ENCODE peak calls at places on chromosomes 1 and 21, in ten cellular contexts. One of them, this sample, is unnamed.

GRCh38 chr1:3479511-3480368 is 25.3 kb downstream of the ARHGEF16 start:
- DNase-seq in small intestine: no peak
- DNase-seq in esophagus squamous epithelium: no peak
- DNase-seq in fibroblast of lung: no peak
- DNase-seq in AG09309: no peak
- DNase-seq in mesendoderm: no peak
- DNase-seq in mammary epithelial cell: no peak
- DNase-seq in CD8-positive, alpha-beta memory T cell: no peak
- DNase-seq in adipocyte: no peak
- DNase-seq in BE2C: no peak
- DNase-seq in this sample: no peak

GRCh38 chr1:168136709-168137514 is at the start of gene GPR161:
- DNase-seq in small intestine: peak
- DNase-seq in esophagus squamous epithelium: no peak
- DNase-seq in fibroblast of lung: peak
- DNase-seq in AG09309: no peak
- DNase-seq in mesendoderm: peak
- DNase-seq in mammary epithelial cell: peak
- DNase-seq in CD8-positive, alpha-beta memory T cell: no peak
- DNase-seq in adipocyte: peak
- DNase-seq in BE2C: peak
- DNase-seq in this sample: peak

GRCh38 chr1:75469586-75470173 is 141.2 kb downstream of the SLC44A5 start:
- DNase-seq in small intestine: no peak
- DNase-seq in esophagus squamous epithelium: no peak
- DNase-seq in fibroblast of lung: no peak
- DNase-seq in AG09309: no peak
- DNase-seq in mesendoderm: no peak
- DNase-seq in mammary epithelial cell: no peak
- DNase-seq in CD8-positive, alpha-beta memory T cell: no peak
- DNase-seq in adipocyte: no peak
- DNase-seq in BE2C: no peak
- DNase-seq in this sample: no peak

GRCh38 chr1:33147997-33148314 is 33.9 kb downstream of the TRIM62 start:
- DNase-seq in small intestine: no peak
- DNase-seq in esophagus squamous epithelium: no peak
- DNase-seq in fibroblast of lung: peak
- DNase-seq in AG09309: no peak
- DNase-seq in mesendoderm: peak
- DNase-seq in mammary epithelial cell: no peak
- DNase-seq in CD8-positive, alpha-beta memory T cell: no peak
- DNase-seq in adipocyte: peak
- DNase-seq in BE2C: peak
- DNase-seq in this sample: no peak

GRCh38 chr1:150514913-150515327 is 632 bp upstream of the FALEC start:
- DNase-seq in small intestine: no peak
- DNase-seq in esophagus squamous epithelium: no peak
- DNase-seq in fibroblast of lung: no peak
- DNase-seq in AG09309: no peak
- DNase-seq in mesendoderm: no peak
- DNase-seq in mammary epithelial cell: no peak
- DNase-seq in CD8-positive, alpha-beta memory T cell: no peak
- DNase-seq in adipocyte: no peak
- DNase-seq in BE2C: no peak
- DNase-seq in this sample: no peak

GRCh38 chr1:151832318-151832984 is 849 bp upstream of the RORC start:
- DNase-seq in small intestine: peak
- DNase-seq in esophagus squamous epithelium: no peak
- DNase-seq in fibroblast of lung: peak
- DNase-seq in AG09309: peak
- DNase-seq in mesendoderm: no peak
- DNase-seq in mammary epithelial cell: peak
- DNase-seq in CD8-positive, alpha-beta memory T cell: no peak
- DNase-seq in adipocyte: peak
- DNase-seq in BE2C: peak
- DNase-seq in this sample: peak

GRCh38 chr1:230750986-230751625 is 3.9 kb downstream of the CAPN9 start:
- DNase-seq in small intestine: no peak
- DNase-seq in esophagus squamous epithelium: no peak
- DNase-seq in fibroblast of lung: no peak
- DNase-seq in AG09309: no peak
- DNase-seq in mesendoderm: no peak
- DNase-seq in mammary epithelial cell: no peak
- DNase-seq in CD8-positive, alpha-beta memory T cell: no peak
- DNase-seq in adipocyte: no peak
- DNase-seq in BE2C: no peak
- DNase-seq in this sample: no peak

GRCh38 chr1:117828206-117828605 is 101.2 kb downstream of the GDAP2 start:
- DNase-seq in small intestine: no peak
- DNase-seq in esophagus squamous epithelium: no peak
- DNase-seq in fibroblast of lung: peak
- DNase-seq in AG09309: peak
- DNase-seq in mesendoderm: no peak
- DNase-seq in mammary epithelial cell: no peak
- DNase-seq in CD8-positive, alpha-beta memory T cell: no peak
- DNase-seq in adipocyte: peak
- DNase-seq in BE2C: peak
- DNase-seq in this sample: peak

GRCh38 chr1:227169322-227169721 is 149.0 kb downstream of the CDC42BPA start:
- DNase-seq in small intestine: no peak
- DNase-seq in esophagus squamous epithelium: no peak
- DNase-seq in fibroblast of lung: no peak
- DNase-seq in AG09309: no peak
- DNase-seq in mesendoderm: no peak
- DNase-seq in mammary epithelial cell: no peak
- DNase-seq in CD8-positive, alpha-beta memory T cell: no peak
- DNase-seq in adipocyte: no peak
- DNase-seq in BE2C: no peak
- DNase-seq in this sample: no peak

GRCh38 chr21:39153373-39153772 is 29.9 kb downstream of the PSMG1 start:
- DNase-seq in small intestine: no peak
- DNase-seq in esophagus squamous epithelium: no peak
- DNase-seq in fibroblast of lung: no peak
- DNase-seq in AG09309: no peak
- DNase-seq in mesendoderm: peak
- DNase-seq in mammary epithelial cell: no peak
- DNase-seq in CD8-positive, alpha-beta memory T cell: no peak
- DNase-seq in adipocyte: peak
- DNase-seq in BE2C: no peak
- DNase-seq in this sample: peak

GRCh38 chr1:166479052-166479631 is 312.3 kb upstream of the FAM78B start:
- DNase-seq in small intestine: peak
- DNase-seq in esophagus squamous epithelium: no peak
- DNase-seq in fibroblast of lung: peak
- DNase-seq in AG09309: no peak
- DNase-seq in mesendoderm: peak
- DNase-seq in mammary epithelial cell: peak
- DNase-seq in CD8-positive, alpha-beta memory T cell: peak
- DNase-seq in adipocyte: peak
- DNase-seq in BE2C: peak
- DNase-seq in this sample: peak

GRCh38 chr21:36708512-36709029 is 9.7 kb downstream of the SIM2 start:
- DNase-seq in small intestine: no peak
- DNase-seq in esophagus squamous epithelium: no peak
- DNase-seq in fibroblast of lung: no peak
- DNase-seq in AG09309: no peak
- DNase-seq in mesendoderm: no peak
- DNase-seq in mammary epithelial cell: no peak
- DNase-seq in CD8-positive, alpha-beta memory T cell: no peak
- DNase-seq in adipocyte: no peak
- DNase-seq in BE2C: no peak
- DNase-seq in this sample: no peak

DNA sequence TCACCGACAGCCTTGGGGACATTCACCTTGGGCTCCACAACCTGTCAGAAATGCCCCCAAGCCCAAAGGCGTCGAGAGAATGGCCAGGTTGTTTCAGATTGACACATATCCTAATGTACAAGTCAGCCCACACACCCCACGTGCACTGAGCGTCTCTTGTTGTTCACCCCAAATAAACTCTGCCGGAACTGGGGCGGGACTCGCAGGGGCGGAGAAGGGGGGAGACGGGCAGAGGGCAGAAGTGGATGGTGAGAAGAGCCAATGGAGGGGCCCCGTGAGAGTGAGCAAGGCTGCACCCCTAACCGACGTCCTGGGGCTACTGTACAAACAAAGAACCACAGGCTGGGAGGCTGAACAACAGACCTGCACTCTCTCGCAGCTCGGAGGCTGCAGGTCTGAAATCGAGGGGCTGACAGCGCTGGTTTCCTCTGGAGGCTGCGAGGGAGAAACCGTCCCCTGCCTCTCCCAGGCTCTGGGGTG is 8.5 kb upstream of the UMODL1 start:
- DNase-seq in small intestine: peak
- DNase-seq in esophagus squamous epithelium: peak
- DNase-seq in fibroblast of lung: no peak
- DNase-seq in AG09309: no peak
- DNase-seq in mesendoderm: no peak
- DNase-seq in mammary epithelial cell: no peak
- DNase-seq in CD8-positive, alpha-beta memory T cell: peak
- DNase-seq in adipocyte: no peak
- DNase-seq in BE2C: no peak
- DNase-seq in this sample: no peak
- H3K4me3 ChIP-seq in small intestine: no peak
- H3K4me3 ChIP-seq in esophagus squamous epithelium: peak
- H3K4me3 ChIP-seq in fibroblast of lung: no peak
- H3K4me3 ChIP-seq in AG09309: no peak
- H3K4me3 ChIP-seq in mesendoderm: no peak
- H3K4me3 ChIP-seq in mammary epithelial cell: no peak
- H3K4me3 ChIP-seq in CD8-positive, alpha-beta memory T cell: peak
- H3K4me3 ChIP-seq in adipocyte: no peak
- H3K4me3 ChIP-seq in BE2C: no peak
- H3K4me3 ChIP-seq in this sample: no peak

GRCh38 chr1:179175011-179175934 is 54.2 kb downstream of the ABL2 start:
- DNase-seq in small intestine: no peak
- DNase-seq in esophagus squamous epithelium: no peak
- DNase-seq in fibroblast of lung: peak
- DNase-seq in AG09309: peak
- DNase-seq in mesendoderm: peak
- DNase-seq in mammary epithelial cell: peak
- DNase-seq in CD8-positive, alpha-beta memory T cell: no peak
- DNase-seq in adipocyte: peak
- DNase-seq in BE2C: no peak
- DNase-seq in this sample: peak
- H3K4me3 ChIP-seq in small intestine: no peak
- H3K4me3 ChIP-seq in esophagus squamous epithelium: no peak
- H3K4me3 ChIP-seq in fibroblast of lung: no peak
- H3K4me3 ChIP-seq in AG09309: no peak
- H3K4me3 ChIP-seq in mesendoderm: no peak
- H3K4me3 ChIP-seq in mammary epithelial cell: no peak
- H3K4me3 ChIP-seq in CD8-positive, alpha-beta memory T cell: no peak
- H3K4me3 ChIP-seq in adipocyte: peak
- H3K4me3 ChIP-seq in BE2C: no peak
- H3K4me3 ChIP-seq in this sample: no peak

DNA sequence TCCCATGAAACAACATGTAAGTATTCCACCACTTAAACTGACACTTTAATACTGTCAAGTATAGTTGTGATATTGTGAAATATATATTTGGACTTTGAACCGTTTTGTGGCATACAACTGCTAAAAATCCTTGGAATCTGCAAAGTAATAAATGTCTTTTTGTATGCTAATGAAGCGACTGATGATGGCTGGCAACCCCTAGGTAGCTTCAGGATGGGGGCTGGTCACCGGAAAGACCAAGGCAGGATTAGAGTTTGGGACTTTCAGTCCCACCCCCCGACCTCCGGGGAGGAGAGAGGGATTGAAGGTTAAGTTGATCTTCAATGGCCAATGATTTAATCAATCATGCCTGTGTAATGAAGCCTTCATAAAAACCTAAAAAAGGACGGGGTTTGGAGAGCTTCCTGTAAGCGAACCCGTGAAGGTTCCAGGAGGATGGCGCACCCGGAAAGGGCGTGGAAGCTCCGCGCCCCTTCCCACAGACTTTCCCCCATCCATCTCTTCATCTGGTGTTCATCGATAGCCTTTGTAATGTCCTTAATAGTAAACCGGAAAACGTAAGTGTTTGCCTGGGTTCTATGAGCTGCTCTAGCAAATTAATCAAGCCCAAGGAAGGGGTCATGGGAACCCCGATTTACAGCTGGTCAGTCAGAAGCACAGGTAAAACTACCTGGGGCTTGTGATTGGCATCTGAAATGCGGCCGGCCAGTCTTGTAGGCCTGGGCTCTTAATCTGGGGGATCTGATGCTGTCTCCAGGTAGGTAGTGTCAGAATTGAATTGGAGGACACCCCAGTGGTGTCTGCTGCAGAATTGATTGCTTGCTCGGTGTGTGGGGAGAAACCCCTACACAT is 1.8 kb upstream of the ZNF281 start:
- DNase-seq in small intestine: peak
- DNase-seq in esophagus squamous epithelium: no peak
- DNase-seq in fibroblast of lung: no peak
- DNase-seq in AG09309: no peak
- DNase-seq in mesendoderm: peak
- DNase-seq in mammary epithelial cell: no peak
- DNase-seq in CD8-positive, alpha-beta memory T cell: no peak
- DNase-seq in adipocyte: no peak
- DNase-seq in BE2C: no peak
- DNase-seq in this sample: no peak
- H3K4me3 ChIP-seq in small intestine: no peak
- H3K4me3 ChIP-seq in esophagus squamous epithelium: no peak
- H3K4me3 ChIP-seq in fibroblast of lung: no peak
- H3K4me3 ChIP-seq in AG09309: no peak
- H3K4me3 ChIP-seq in mesendoderm: peak
- H3K4me3 ChIP-seq in mammary epithelial cell: no peak
- H3K4me3 ChIP-seq in CD8-positive, alpha-beta memory T cell: no peak
- H3K4me3 ChIP-seq in adipocyte: no peak
- H3K4me3 ChIP-seq in BE2C: no peak
- H3K4me3 ChIP-seq in this sample: peak

GRCh38 chr1:27150641-27151040 is 4.3 kb downstream of the SLC9A1 start:
- DNase-seq in small intestine: no peak
- DNase-seq in esophagus squamous epithelium: no peak
- DNase-seq in fibroblast of lung: no peak
- DNase-seq in AG09309: no peak
- DNase-seq in mesendoderm: no peak
- DNase-seq in mammary epithelial cell: no peak
- DNase-seq in CD8-positive, alpha-beta memory T cell: no peak
- DNase-seq in adipocyte: no peak
- DNase-seq in BE2C: no peak
- DNase-seq in this sample: no peak
- H3K4me3 ChIP-seq in small intestine: no peak
- H3K4me3 ChIP-seq in esophagus squamous epithelium: no peak
- H3K4me3 ChIP-seq in fibroblast of lung: no peak
- H3K4me3 ChIP-seq in AG09309: no peak
- H3K4me3 ChIP-seq in mesendoderm: no peak
- H3K4me3 ChIP-seq in mammary epithelial cell: no peak
- H3K4me3 ChIP-seq in CD8-positive, alpha-beta memory T cell: no peak
- H3K4me3 ChIP-seq in adipocyte: no peak
- H3K4me3 ChIP-seq in BE2C: no peak
- H3K4me3 ChIP-seq in this sample: no peak

GRCh38 chr1:40316595-40317393 is at the start of gene COL9A2:
- DNase-seq in small intestine: peak
- DNase-seq in esophagus squamous epithelium: no peak
- DNase-seq in fibroblast of lung: no peak
- DNase-seq in AG09309: no peak
- DNase-seq in mesendoderm: peak
- DNase-seq in mammary epithelial cell: no peak
- DNase-seq in CD8-positive, alpha-beta memory T cell: peak
- DNase-seq in adipocyte: peak
- DNase-seq in BE2C: peak
- DNase-seq in this sample: peak
- H3K4me3 ChIP-seq in small intestine: no peak
- H3K4me3 ChIP-seq in esophagus squamous epithelium: peak
- H3K4me3 ChIP-seq in fibroblast of lung: peak
- H3K4me3 ChIP-seq in AG09309: peak
- H3K4me3 ChIP-seq in mesendoderm: peak
- H3K4me3 ChIP-seq in mammary epithelial cell: peak
- H3K4me3 ChIP-seq in CD8-positive, alpha-beta memory T cell: peak
- H3K4me3 ChIP-seq in adipocyte: peak
- H3K4me3 ChIP-seq in BE2C: peak
- H3K4me3 ChIP-seq in this sample: peak

GRCh38 chr1:182604835-182605164 is 611 bp upstream of the RGS16 start:
- DNase-seq in small intestine: no peak
- DNase-seq in esophagus squamous epithelium: no peak
- DNase-seq in fibroblast of lung: no peak
- DNase-seq in AG09309: no peak
- DNase-seq in mesendoderm: no peak
- DNase-seq in mammary epithelial cell: no peak
- DNase-seq in CD8-positive, alpha-beta memory T cell: no peak
- DNase-seq in adipocyte: no peak
- DNase-seq in BE2C: no peak
- DNase-seq in this sample: no peak
- H3K4me3 ChIP-seq in small intestine: no peak
- H3K4me3 ChIP-seq in esophagus squamous epithelium: peak
- H3K4me3 ChIP-seq in fibroblast of lung: no peak
- H3K4me3 ChIP-seq in AG09309: no peak
- H3K4me3 ChIP-seq in mesendoderm: no peak
- H3K4me3 ChIP-seq in mammary epithelial cell: peak
- H3K4me3 ChIP-seq in CD8-positive, alpha-beta memory T cell: peak
- H3K4me3 ChIP-seq in adipocyte: peak
- H3K4me3 ChIP-seq in BE2C: peak
- H3K4me3 ChIP-seq in this sample: no peak